ENCODE peak calls at places on chromosomes 2 and 18, in ten cellular contexts. F is GM10248, A is tibial artery, P is WTC11, S is B cell, G is GM12865, T is esophagus squamous epithelium, C is type B pancreatic cell, O is lower lobe of right lung, K is fibroblast of lung. V is an unnamed sample.

GRCh38 chr2:137002911-137003310 is 237.6 kb downstream of the THSD7B start:
- DNase-seq in F (no peak), A (no peak), P (no peak), S (no peak), G (no peak), T (no peak), C (no peak), O (no peak), K (no peak), V (no peak)

GRCh38 chr2:198315791-198316190 is 511.4 kb downstream of the PLCL1 start:
- DNase-seq in F (no peak), A (no peak), P (no peak), S (no peak), G (no peak), T (no peak), C (no peak), O (no peak), K (no peak), V (no peak)

GRCh38 chr2:236546561-236546961 is 23.1 kb upstream of the ACKR3 start:
- DNase-seq in F (no peak), A (no peak), P (no peak), S (no peak), G (peak), T (no peak), C (no peak), O (no peak), K (no peak), V (no peak)

GRCh38 chr18:8006979-8007378 is 439.9 kb downstream of the PTPRM start:
- DNase-seq in F (no peak), A (no peak), P (no peak), S (no peak), G (no peak), T (no peak), C (no peak), O (no peak), K (no peak), V (no peak)

GRCh38 chr2:164920430-164920829 is 34.9 kb downstream of the SLC38A11 start:
- DNase-seq in F (no peak), A (no peak), P (no peak), S (no peak), G (no peak), T (no peak), C (no peak), O (no peak), K (peak), V (no peak)

GRCh38 chr2:182048088-182048487 is 62.4 kb downstream of the PPP1R1C start:
- DNase-seq in F (peak), A (no peak), P (no peak), S (no peak), G (peak), T (no peak), C (no peak), O (no peak), K (no peak), V (no peak)

GRCh38 chr2:156115338-156115737 is 217.2 kb downstream of the NR4A2 start:
- DNase-seq in F (no peak), A (no peak), P (no peak), S (no peak), G (no peak), T (no peak), C (no peak), O (no peak), K (peak), V (no peak)

GRCh38 chr2:147327636-147328035 is 517.2 kb upstream of the ACVR2A start:
- DNase-seq in F (no peak), A (no peak), P (no peak), S (no peak), G (peak), T (no peak), C (no peak), O (no peak), K (no peak), V (no peak)

GRCh38 chr2:142008135-142008744 is 122.6 kb downstream of the LRP1B start:
- DNase-seq in F (no peak), A (no peak), P (no peak), S (no peak), G (no peak), T (no peak), C (no peak), O (no peak), K (peak), V (no peak)

GRCh38 chr2:113248997-113249770 is 29.5 kb downstream of the PAX8 start:
- DNase-seq in F (peak), A (peak), P (peak), S (peak), G (peak), T (no peak), C (no peak), O (peak), K (peak), V (peak)

GRCh38 chr2:8307779-8308178 is 374.1 kb upstream of the ID2 start:
- DNase-seq in F (no peak), A (no peak), P (no peak), S (no peak), G (no peak), T (no peak), C (no peak), O (no peak), K (peak), V (no peak)

GRCh38 chr2:148888003-148888501 is 13.0 kb downstream of the KIF5C start:
- DNase-seq in F (no peak), A (no peak), P (peak), S (no peak), G (no peak), T (no peak), C (no peak), O (peak), K (no peak), V (no peak)

GRCh38 chr18:37393945-37394609 is 171.5 kb downstream of the CELF4 start:
- DNase-seq in F (peak), A (peak), P (peak), S (no peak), G (peak), T (no peak), C (peak), O (peak), K (peak), V (no peak)

GRCh38 chr2:217799553-217800432 is 203.0 kb downstream of the TNS1 start:
- DNase-seq in F (no peak), A (peak), P (peak), S (no peak), G (no peak), T (no peak), C (peak), O (no peak), K (no peak), V (peak)

GRCh38 chr2:235390108-235390815 is 103.6 kb upstream of the AGAP1 start:
- DNase-seq in F (no peak), A (no peak), P (no peak), S (no peak), G (peak), T (no peak), C (no peak), O (peak), K (peak), V (no peak)

GRCh38 chr2:71492112-71492511 is 38.8 kb downstream of the DYSF start:
- DNase-seq in F (no peak), A (no peak), P (no peak), S (no peak), G (no peak), T (no peak), C (no peak), O (no peak), K (no peak), V (no peak)

GRCh38 chr2:172402184-172402583 is 25.2 kb upstream of the ITGA6 start:
- DNase-seq in F (no peak), A (no peak), P (no peak), S (no peak), G (no peak), T (no peak), C (no peak), O (no peak), K (no peak), V (no peak)

GRCh38 chr2:238498691-238499295 is 72.1 kb downstream of the ASB1 start:
- DNase-seq in F (no peak), A (peak), P (no peak), S (no peak), G (no peak), T (no peak), C (no peak), O (no peak), K (no peak), V (no peak)

GRCh38 chr18:26091047-26091630 is 726 bp upstream of the SS18 start:
- DNase-seq in F (peak), A (peak), P (peak), S (no peak), G (peak), T (no peak), C (no peak), O (no peak), K (no peak), V (no peak)

GRCh38 chr2:121529439-121530209 is 1.1 kb upstream of the RNU4ATAC start:
- DNase-seq in F (peak), A (peak), P (no peak), S (no peak), G (no peak), T (no peak), C (no peak), O (peak), K (peak), V (no peak)

GRCh38 chr2:38620282-38620977 is 17.7 kb upstream of the HNRNPLL start:
- DNase-seq in F (no peak), A (no peak), P (no peak), S (no peak), G (no peak), T (no peak), C (no peak), O (no peak), K (peak), V (no peak)

GRCh38 chr2:20015482-20016083 is 3.1 kb upstream of the MATN3 start:
- DNase-seq in F (peak), A (no peak), P (no peak), S (no peak), G (peak), T (no peak), C (no peak), O (no peak), K (peak), V (no peak)

GRCh38 chr2:23583467-23583866 is 198.5 kb downstream of the KLHL29 start:
- DNase-seq in F (no peak), A (no peak), P (no peak), S (no peak), G (no peak), T (no peak), C (no peak), O (peak), K (no peak), V (no peak)

GRCh38 chr18:21599585-21600525 is 649 bp downstream of the ESCO1 start:
- DNase-seq in F (peak), A (peak), P (peak), S (peak), G (peak), T (peak), C (peak), O (peak), K (peak), V (no peak)
- TF ChIP-seq CTCF in F (no peak), A (peak), P (no peak), S (no peak), G (peak), T (peak), C (peak), O (no peak), K (no peak), V (no peak)

GRCh38 chr2:54254180-54254579 is 1.8 kb downstream of the TSPYL6 start:
- DNase-seq in F (no peak), A (no peak), P (no peak), S (no peak), G (no peak), T (no peak), C (no peak), O (no peak), K (no peak), V (no peak)
- TF ChIP-seq CTCF in F (no peak), A (no peak), P (no peak), S (no peak), G (no peak), T (no peak), C (no peak), O (no peak), K (no peak), V (no peak)

GRCh38 chr2:152755029-152755428 is 36.6 kb downstream of the ARL6IP6 start:
- DNase-seq in F (no peak), A (no peak), P (peak), S (peak), G (peak), T (no peak), C (no peak), O (no peak), K (no peak), V (no peak)
- TF ChIP-seq CTCF in F (no peak), A (no peak), P (peak), S (peak), G (peak), T (no peak), C (peak), O (no peak), K (peak), V (no peak)

DNA sequence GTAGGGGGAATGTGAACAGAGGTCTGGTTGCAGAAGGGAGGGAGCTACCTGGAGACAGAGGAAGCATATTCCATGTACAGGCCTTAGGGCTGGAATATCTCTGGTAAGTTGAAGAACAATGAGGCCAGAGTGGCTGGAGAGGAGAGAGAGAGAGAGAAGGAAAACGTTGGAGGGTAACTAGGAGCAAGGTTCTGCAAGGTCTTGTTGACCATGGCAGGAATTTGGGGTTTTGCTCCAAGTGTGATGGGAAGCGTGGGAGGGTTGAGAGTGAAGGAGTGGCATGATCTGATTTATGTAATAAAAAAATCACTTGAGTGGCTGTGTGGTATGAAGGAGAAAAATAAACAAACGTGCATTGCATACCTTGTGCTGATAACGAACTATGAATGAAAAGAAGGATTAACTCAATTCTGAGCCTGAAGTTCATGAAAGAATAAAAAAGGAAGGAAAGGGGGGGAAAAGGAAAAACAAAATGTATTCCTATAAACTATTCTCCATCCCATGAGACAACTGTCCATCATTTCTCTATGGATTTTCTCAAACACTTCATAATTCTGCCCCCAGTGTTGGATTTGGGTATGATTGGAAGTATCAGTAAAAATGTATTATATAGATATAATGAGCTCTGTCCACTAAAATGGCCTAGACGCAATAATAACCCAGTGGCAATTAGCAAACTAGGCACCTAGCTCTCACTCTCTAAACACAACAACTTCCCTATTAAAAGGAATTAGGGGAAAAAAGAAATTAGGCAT is 59.7 kb upstream of the PMAIP1 start:
- DNase-seq in F (no peak), A (no peak), P (no peak), S (no peak), G (no peak), T (no peak), C (no peak), O (no peak), K (peak), V (no peak)
- TF ChIP-seq CTCF in F (no peak), A (no peak), P (no peak), S (peak), G (no peak), T (no peak), C (peak), O (no peak), K (peak), V (peak)

GRCh38 chr2:501130-501529 is 176.1 kb downstream of the TMEM18 start:
- DNase-seq in F (no peak), A (no peak), P (no peak), S (no peak), G (no peak), T (no peak), C (no peak), O (no peak), K (no peak), V (no peak)
- TF ChIP-seq CTCF in F (no peak), A (no peak), P (no peak), S (no peak), G (no peak), T (no peak), C (peak), O (no peak), K (no peak), V (no peak)

GRCh38 chr2:26785431-26786206 is at the start of gene CENPA:
- DNase-seq in F (peak), A (peak), P (peak), S (peak), G (peak), T (peak), C (peak), O (peak), K (peak), V (peak)
- TF ChIP-seq CTCF in F (no peak), A (peak), P (no peak), S (peak), G (no peak), T (peak), C (peak), O (peak), K (no peak), V (no peak)

DNA sequence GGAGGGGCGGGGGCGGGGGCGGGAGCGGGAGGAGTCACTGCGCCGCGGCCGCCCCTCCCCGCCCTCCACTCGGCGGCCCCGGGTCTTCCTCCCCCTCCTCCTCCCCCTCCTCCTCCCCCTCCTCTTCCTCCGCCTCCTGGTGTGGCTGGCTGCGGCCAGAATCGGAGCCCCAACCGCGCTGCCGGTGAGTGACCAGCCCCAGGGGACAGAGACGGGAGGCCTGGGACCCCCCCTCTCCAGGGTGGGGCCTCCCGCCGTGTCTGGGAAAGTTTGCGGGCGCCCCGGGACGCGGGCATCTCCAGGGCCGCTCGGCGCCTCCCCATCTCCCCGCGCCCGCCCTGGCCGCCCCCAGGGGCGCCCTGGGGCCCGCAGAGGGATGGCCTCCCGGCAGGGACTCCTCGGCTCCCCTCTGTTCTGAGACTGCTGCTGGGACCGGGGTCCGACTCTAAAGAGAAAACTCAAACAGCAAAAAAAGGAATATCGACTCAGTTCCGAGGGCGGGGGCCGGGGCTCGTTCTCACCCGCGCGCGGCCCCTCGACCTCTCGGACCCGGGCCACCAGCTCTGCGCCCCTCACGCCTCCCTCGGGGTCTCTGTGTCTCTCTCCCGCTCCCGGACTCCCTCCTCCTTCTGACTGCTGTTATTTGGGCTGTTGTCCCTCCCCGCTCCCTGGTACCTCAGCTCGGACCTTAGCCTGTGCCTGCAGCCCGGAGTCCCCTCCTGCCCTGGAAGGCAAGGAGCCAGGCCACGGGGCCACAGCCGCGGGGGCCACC is at the start of gene STON1:
- DNase-seq in F (peak), A (peak), P (peak), S (no peak), G (no peak), T (no peak), C (peak), O (peak), K (peak), V (no peak)
- TF ChIP-seq CTCF in F (no peak), A (no peak), P (no peak), S (no peak), G (no peak), T (no peak), C (peak), O (peak), K (peak), V (no peak)

DNA sequence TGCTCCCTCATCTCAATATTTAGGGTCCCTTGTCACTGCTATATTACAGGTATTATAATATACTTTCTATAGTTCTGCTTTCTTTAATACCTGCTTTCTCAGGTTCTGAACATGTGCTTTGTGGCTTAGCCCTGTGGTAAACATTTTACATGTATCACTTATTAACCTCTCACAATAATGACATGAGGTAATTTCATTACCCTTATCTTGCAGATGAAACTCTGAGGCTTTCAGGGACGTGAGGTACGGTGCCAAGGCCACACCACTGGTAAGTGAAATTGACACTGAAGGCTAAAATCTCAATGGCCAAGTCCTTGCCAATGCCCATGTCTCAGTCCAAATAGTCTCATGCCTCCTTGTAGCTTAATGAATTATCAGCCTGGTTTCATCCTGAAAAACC is 21.7 kb downstream of the LINC00305 start:
- DNase-seq in F (no peak), A (no peak), P (no peak), S (no peak), G (no peak), T (no peak), C (no peak), O (no peak), K (no peak), V (no peak)
- TF ChIP-seq CTCF in F (no peak), A (no peak), P (no peak), S (no peak), G (no peak), T (no peak), C (no peak), O (no peak), K (no peak), V (no peak)

GRCh38 chr2:11691071-11691660 is 21.2 kb upstream of the NTSR2 start:
- DNase-seq in F (no peak), A (peak), P (no peak), S (no peak), G (no peak), T (no peak), C (no peak), O (no peak), K (no peak), V (no peak)

GRCh38 chr2:11688222-11689069 is 18.5 kb upstream of the NTSR2 start:
- DNase-seq in F (peak), A (peak), P (peak), S (peak), G (peak), T (peak), C (peak), O (peak), K (peak), V (peak)

GRCh38 chr2:11685906-11686470 is 16.0 kb upstream of the NTSR2 start:
- DNase-seq in F (no peak), A (peak), P (no peak), S (no peak), G (no peak), T (no peak), C (no peak), O (no peak), K (no peak), V (no peak)

GRCh38 chr2:11684894-11685460 is 15.0 kb upstream of the NTSR2 start:
- DNase-seq in F (no peak), A (peak), P (no peak), S (no peak), G (no peak), T (no peak), C (no peak), O (no peak), K (no peak), V (no peak)

DNA sequence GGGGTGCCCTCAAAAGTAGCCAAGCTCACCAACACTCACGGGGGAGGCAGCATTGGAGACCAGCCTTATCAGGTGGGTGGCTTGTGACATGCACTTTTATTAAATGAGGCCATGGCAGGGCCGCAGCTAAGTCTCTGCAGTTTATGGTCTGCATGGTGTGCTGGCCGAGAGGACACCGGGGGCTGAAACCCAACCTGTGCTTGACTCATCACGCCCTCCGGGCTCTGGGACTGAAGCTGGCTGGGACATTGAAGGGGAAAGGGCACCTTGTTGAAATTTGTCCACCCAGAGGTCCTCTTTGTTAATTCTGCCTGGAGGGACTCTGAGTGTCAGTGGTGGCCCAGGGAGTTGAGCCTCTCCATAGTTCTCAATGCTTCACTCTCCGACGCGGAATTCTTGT is 17.7 kb upstream of the NTSR2 start:
- DNase-seq in F (no peak), A (peak), P (no peak), S (no peak), G (no peak), T (no peak), C (no peak), O (no peak), K (no peak), V (no peak)
- TF ChIP-seq CTCF in F (no peak), A (no peak), P (no peak), S (no peak), G (no peak), T (no peak), C (no peak), O (no peak), K (no peak), V (no peak)

DNA sequence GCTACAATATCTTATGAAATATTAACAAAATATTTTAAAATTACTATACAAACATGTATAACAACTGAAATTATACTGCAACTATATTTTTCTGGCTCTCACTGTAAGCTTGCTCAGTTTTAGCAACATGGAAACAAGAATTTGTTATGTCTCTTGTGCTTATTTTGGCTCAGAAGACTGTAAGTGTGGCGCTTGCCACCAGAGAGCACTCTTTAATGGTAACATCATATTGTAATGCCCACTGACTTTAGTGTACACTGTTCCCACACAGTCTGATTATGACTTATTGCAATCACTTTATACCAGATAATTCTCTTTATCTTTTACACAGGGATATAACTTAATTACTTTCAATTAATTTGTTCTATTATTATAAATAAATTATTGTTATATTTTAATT is 1500.6 kb upstream of the TMEFF2 start:
- DNase-seq in F (no peak), A (no peak), P (no peak), S (no peak), G (peak), T (no peak), C (no peak), O (no peak), K (peak), V (no peak)
- TF ChIP-seq CTCF in F (peak), A (no peak), P (peak), S (no peak), G (peak), T (no peak), C (peak), O (no peak), K (no peak), V (no peak)

V was measured in CD14-positive monocyte.